ENCODE peak calls at places on chromosomes 3 and 15, in seven cellular contexts. One of them, this sample, is unnamed.

GRCh38 chr15:94404733-94405283 is 173.4 kb downstream of the MCTP2 start:
- DNase-seq in suprapubic skin: no peak
- DNase-seq in transverse colon: no peak
- DNase-seq in HepG2: no peak
- DNase-seq in GM12892: no peak
- DNase-seq in H1: no peak
- DNase-seq in breast epithelium: no peak
- DNase-seq in this sample: no peak

GRCh38 chr3:125166581-125166980 is 46.0 kb downstream of the SLC12A8 start:
- DNase-seq in suprapubic skin: no peak
- DNase-seq in transverse colon: no peak
- DNase-seq in HepG2: no peak
- DNase-seq in GM12892: no peak
- DNase-seq in H1: no peak
- DNase-seq in breast epithelium: no peak
- DNase-seq in this sample: no peak

GRCh38 chr3:129107793-129108192 is 13.8 kb downstream of the RAB43 start:
- DNase-seq in suprapubic skin: no peak
- DNase-seq in transverse colon: no peak
- DNase-seq in HepG2: no peak
- DNase-seq in GM12892: no peak
- DNase-seq in H1: no peak
- DNase-seq in breast epithelium: no peak
- DNase-seq in this sample: no peak

GRCh38 chr15:38084289-38084688 is 149.8 kb downstream of the TMCO5A start:
- DNase-seq in suprapubic skin: no peak
- DNase-seq in transverse colon: no peak
- DNase-seq in HepG2: no peak
- DNase-seq in GM12892: no peak
- DNase-seq in H1: no peak
- DNase-seq in breast epithelium: no peak
- DNase-seq in this sample: no peak

GRCh38 chr3:167798443-167798842 is 62.9 kb downstream of the SERPINI1 start:
- DNase-seq in suprapubic skin: no peak
- DNase-seq in transverse colon: no peak
- DNase-seq in HepG2: no peak
- DNase-seq in GM12892: no peak
- DNase-seq in H1: no peak
- DNase-seq in breast epithelium: no peak
- DNase-seq in this sample: no peak

GRCh38 chr15:51600114-51600513 is 22.5 kb downstream of the DMXL2 start:
- DNase-seq in suprapubic skin: no peak
- DNase-seq in transverse colon: no peak
- DNase-seq in HepG2: no peak
- DNase-seq in GM12892: no peak
- DNase-seq in H1: no peak
- DNase-seq in breast epithelium: no peak
- DNase-seq in this sample: no peak

GRCh38 chr15:54026891-54027290 is 48.6 kb downstream of the UNC13C start:
- DNase-seq in suprapubic skin: no peak
- DNase-seq in transverse colon: no peak
- DNase-seq in HepG2: no peak
- DNase-seq in GM12892: no peak
- DNase-seq in H1: no peak
- DNase-seq in breast epithelium: no peak
- DNase-seq in this sample: no peak

GRCh38 chr3:187976361-187976900 is 177.5 kb upstream of the LPP start:
- DNase-seq in suprapubic skin: no peak
- DNase-seq in transverse colon: no peak
- DNase-seq in HepG2: no peak
- DNase-seq in GM12892: no peak
- DNase-seq in H1: no peak
- DNase-seq in breast epithelium: no peak
- DNase-seq in this sample: no peak

GRCh38 chr3:115272036-115272824 is 125.1 kb upstream of the ZBTB20 start:
- DNase-seq in suprapubic skin: no peak
- DNase-seq in transverse colon: no peak
- DNase-seq in HepG2: no peak
- DNase-seq in GM12892: no peak
- DNase-seq in H1: no peak
- DNase-seq in breast epithelium: no peak
- DNase-seq in this sample: no peak

GRCh38 chr15:41042851-41043250 is 73.2 kb downstream of the INO80 start:
- DNase-seq in suprapubic skin: no peak
- DNase-seq in transverse colon: no peak
- DNase-seq in HepG2: no peak
- DNase-seq in GM12892: no peak
- DNase-seq in H1: no peak
- DNase-seq in breast epithelium: no peak
- DNase-seq in this sample: no peak

GRCh38 chr15:32802296-32802936 is 84.6 kb downstream of the GREM1 start:
- DNase-seq in suprapubic skin: no peak
- DNase-seq in transverse colon: no peak
- DNase-seq in HepG2: no peak
- DNase-seq in GM12892: no peak
- DNase-seq in H1: no peak
- DNase-seq in breast epithelium: no peak
- DNase-seq in this sample: no peak

GRCh38 chr15:71312731-71313460 is 197.6 kb downstream of the THSD4 start:
- DNase-seq in suprapubic skin: no peak
- DNase-seq in transverse colon: no peak
- DNase-seq in HepG2: no peak
- DNase-seq in GM12892: no peak
- DNase-seq in H1: no peak
- DNase-seq in breast epithelium: no peak
- DNase-seq in this sample: no peak

GRCh38 chr3:127796751-127797150 is 25.6 kb downstream of the MGLL start:
- DNase-seq in suprapubic skin: no peak
- DNase-seq in transverse colon: no peak
- DNase-seq in HepG2: no peak
- DNase-seq in GM12892: no peak
- DNase-seq in H1: no peak
- DNase-seq in breast epithelium: no peak
- DNase-seq in this sample: no peak

GRCh38 chr3:124520970-124521369 is 209.3 kb upstream of the UMPS start:
- DNase-seq in suprapubic skin: no peak
- DNase-seq in transverse colon: no peak
- DNase-seq in HepG2: peak
- DNase-seq in GM12892: no peak
- DNase-seq in H1: no peak
- DNase-seq in breast epithelium: no peak
- DNase-seq in this sample: no peak

GRCh38 chr3:121557426-121557934 is 10.3 kb upstream of the ARGFX start:
- DNase-seq in suprapubic skin: no peak
- DNase-seq in transverse colon: no peak
- DNase-seq in HepG2: no peak
- DNase-seq in GM12892: no peak
- DNase-seq in H1: no peak
- DNase-seq in breast epithelium: no peak
- DNase-seq in this sample: no peak

GRCh38 chr3:194132465-194133358 is 3.2 kb upstream of the HES1 start:
- DNase-seq in suprapubic skin: no peak
- DNase-seq in transverse colon: no peak
- DNase-seq in HepG2: peak
- DNase-seq in GM12892: no peak
- DNase-seq in H1: no peak
- DNase-seq in breast epithelium: peak
- DNase-seq in this sample: no peak

GRCh38 chr3:127819086-127819485 is 3.2 kb downstream of the MGLL start:
- DNase-seq in suprapubic skin: no peak
- DNase-seq in transverse colon: no peak
- DNase-seq in HepG2: no peak
- DNase-seq in GM12892: no peak
- DNase-seq in H1: no peak
- DNase-seq in breast epithelium: no peak
- DNase-seq in this sample: no peak

GRCh38 chr15:63241316-63241715 is 36.1 kb upstream of the APH1B start:
- DNase-seq in suprapubic skin: no peak
- DNase-seq in transverse colon: no peak
- DNase-seq in HepG2: no peak
- DNase-seq in GM12892: no peak
- DNase-seq in H1: no peak
- DNase-seq in breast epithelium: no peak
- DNase-seq in this sample: no peak

GRCh38 chr15:63244399-63244798 is 33.0 kb upstream of the APH1B start:
- DNase-seq in suprapubic skin: no peak
- DNase-seq in transverse colon: no peak
- DNase-seq in HepG2: no peak
- DNase-seq in GM12892: no peak
- DNase-seq in H1: no peak
- DNase-seq in breast epithelium: no peak
- DNase-seq in this sample: no peak

GRCh38 chr15:63244976-63245645 is 32.3 kb upstream of the APH1B start:
- DNase-seq in suprapubic skin: no peak
- DNase-seq in transverse colon: no peak
- DNase-seq in HepG2: no peak
- DNase-seq in GM12892: no peak
- DNase-seq in H1: no peak
- DNase-seq in breast epithelium: no peak
- DNase-seq in this sample: no peak

GRCh38 chr15:63243776-63244175 is 33.6 kb upstream of the APH1B start:
- DNase-seq in suprapubic skin: no peak
- DNase-seq in transverse colon: no peak
- DNase-seq in HepG2: no peak
- DNase-seq in GM12892: no peak
- DNase-seq in H1: no peak
- DNase-seq in breast epithelium: no peak
- DNase-seq in this sample: no peak

GRCh38 chr15:63243101-63243500 is 34.3 kb upstream of the APH1B start:
- DNase-seq in suprapubic skin: no peak
- DNase-seq in transverse colon: no peak
- DNase-seq in HepG2: no peak
- DNase-seq in GM12892: no peak
- DNase-seq in H1: no peak
- DNase-seq in breast epithelium: no peak
- DNase-seq in this sample: no peak
- TF ChIP-seq POLR2AphosphoS5 in suprapubic skin: no peak
- TF ChIP-seq POLR2AphosphoS5 in transverse colon: no peak
- TF ChIP-seq POLR2AphosphoS5 in HepG2: no peak
- TF ChIP-seq POLR2AphosphoS5 in GM12892: no peak
- TF ChIP-seq POLR2AphosphoS5 in H1: no peak
- TF ChIP-seq POLR2AphosphoS5 in breast epithelium: no peak
- TF ChIP-seq POLR2AphosphoS5 in this sample: no peak

GRCh38 chr3:65908588-65908987 is 130.1 kb downstream of the MAGI1 start:
- DNase-seq in suprapubic skin: no peak
- DNase-seq in transverse colon: no peak
- DNase-seq in HepG2: no peak
- DNase-seq in GM12892: no peak
- DNase-seq in H1: no peak
- DNase-seq in breast epithelium: no peak
- DNase-seq in this sample: no peak
- TF ChIP-seq POLR2AphosphoS5 in suprapubic skin: no peak
- TF ChIP-seq POLR2AphosphoS5 in transverse colon: no peak
- TF ChIP-seq POLR2AphosphoS5 in HepG2: no peak
- TF ChIP-seq POLR2AphosphoS5 in GM12892: no peak
- TF ChIP-seq POLR2AphosphoS5 in H1: no peak
- TF ChIP-seq POLR2AphosphoS5 in breast epithelium: no peak
- TF ChIP-seq POLR2AphosphoS5 in this sample: no peak

DNA sequence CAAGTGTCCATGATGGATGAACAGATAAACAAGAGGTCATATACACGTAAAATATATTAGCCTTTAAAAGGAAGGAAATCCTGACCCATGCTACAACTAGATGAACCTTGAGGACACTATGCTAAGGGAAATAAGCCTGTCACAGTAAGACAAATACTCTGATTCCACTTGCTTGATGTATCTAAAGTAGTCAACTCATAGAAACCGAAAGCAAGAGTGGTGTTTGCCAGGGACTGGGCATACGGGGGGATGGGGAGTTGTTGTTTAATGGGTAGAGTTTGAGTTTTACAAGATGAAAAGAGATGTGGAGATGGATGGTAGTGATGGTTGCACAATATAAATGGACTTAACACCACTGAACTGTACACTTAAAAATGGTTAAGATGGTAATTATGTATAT is 65.4 kb downstream of the C3orf70 start:
- DNase-seq in suprapubic skin: no peak
- DNase-seq in transverse colon: no peak
- DNase-seq in HepG2: no peak
- DNase-seq in GM12892: no peak
- DNase-seq in H1: no peak
- DNase-seq in breast epithelium: no peak
- DNase-seq in this sample: no peak
- TF ChIP-seq POLR2AphosphoS5 in suprapubic skin: no peak
- TF ChIP-seq POLR2AphosphoS5 in transverse colon: no peak
- TF ChIP-seq POLR2AphosphoS5 in HepG2: no peak
- TF ChIP-seq POLR2AphosphoS5 in GM12892: no peak
- TF ChIP-seq POLR2AphosphoS5 in H1: no peak
- TF ChIP-seq POLR2AphosphoS5 in breast epithelium: no peak
- TF ChIP-seq POLR2AphosphoS5 in this sample: no peak

DNA sequence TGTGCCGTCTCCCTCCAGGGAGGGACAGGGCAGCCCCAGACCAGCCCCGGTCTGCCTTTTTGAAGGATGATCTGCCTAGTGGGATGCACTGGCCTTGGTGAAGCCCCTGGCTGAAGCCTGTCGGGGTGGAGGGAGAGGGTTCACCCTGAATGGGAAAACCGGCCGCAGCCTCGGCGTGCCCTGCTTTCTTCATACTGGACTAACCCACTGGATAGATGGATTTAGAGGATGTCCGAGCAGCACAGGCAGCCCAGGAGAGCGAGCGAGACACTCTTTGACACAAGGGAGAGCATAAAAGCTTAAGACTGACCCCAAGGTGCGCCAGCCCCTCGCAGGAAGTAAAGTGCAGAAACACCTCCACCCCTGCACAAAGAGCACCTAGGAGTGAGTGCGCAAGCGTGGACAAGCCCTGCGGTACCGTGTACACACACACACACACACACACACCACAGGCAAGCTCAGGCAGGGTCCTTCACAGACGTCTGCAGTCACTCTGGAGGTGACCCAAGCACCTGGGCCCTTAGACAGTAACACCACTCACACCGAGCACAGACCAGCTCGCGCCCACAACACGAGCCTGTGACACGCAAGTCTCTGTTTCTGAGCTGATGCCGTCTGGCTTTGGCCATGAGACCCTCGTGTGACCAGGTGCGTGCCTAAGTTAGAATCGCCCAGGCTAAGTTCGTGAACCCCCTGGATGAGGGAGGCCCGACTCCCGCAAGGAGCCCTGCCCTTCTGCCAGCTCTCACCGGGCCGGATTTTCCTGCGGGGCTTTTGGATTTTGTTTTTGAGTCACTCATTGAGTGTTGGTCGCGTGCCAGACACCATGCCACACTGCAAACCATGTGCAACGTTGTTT is 11.3 kb downstream of the SEMA4B start:
- DNase-seq in suprapubic skin: no peak
- DNase-seq in transverse colon: peak
- DNase-seq in HepG2: no peak
- DNase-seq in GM12892: no peak
- DNase-seq in H1: no peak
- DNase-seq in breast epithelium: peak
- DNase-seq in this sample: peak
- TF ChIP-seq POLR2AphosphoS5 in suprapubic skin: no peak
- TF ChIP-seq POLR2AphosphoS5 in transverse colon: no peak
- TF ChIP-seq POLR2AphosphoS5 in HepG2: no peak
- TF ChIP-seq POLR2AphosphoS5 in GM12892: no peak
- TF ChIP-seq POLR2AphosphoS5 in H1: no peak
- TF ChIP-seq POLR2AphosphoS5 in breast epithelium: no peak
- TF ChIP-seq POLR2AphosphoS5 in this sample: peak

This sample was measured in prostate gland.